ENCODE peak calls at places on chromosomes 4 and X, in four cellular contexts. One of them, this sample, is unnamed.

GRCh38 chr4:168831919-168832745 is 177.9 kb downstream of the CBR4 start:
- DNase-seq in body of pancreas: peak
- DNase-seq in H54: peak
- DNase-seq in mucosa of descending colon: peak
- DNase-seq in this sample: no peak

GRCh38 chr4:141131738-141132688 is 1.3 kb downstream of the RNF150 start:
- DNase-seq in body of pancreas: peak
- DNase-seq in H54: no peak
- DNase-seq in mucosa of descending colon: peak
- DNase-seq in this sample: no peak

GRCh38 chr4:90837241-90837640 is 710.0 kb downstream of the CCSER1 start:
- DNase-seq in body of pancreas: no peak
- DNase-seq in H54: no peak
- DNase-seq in mucosa of descending colon: no peak
- DNase-seq in this sample: no peak

GRCh38 chrX:953879-954482 is 258.5 kb downstream of the CRLF2 start:
- DNase-seq in body of pancreas: no peak
- DNase-seq in H54: no peak
- DNase-seq in mucosa of descending colon: no peak
- DNase-seq in this sample: no peak

GRCh38 chr4:147056951-147057630 is 111.4 kb upstream of the TTC29 start:
- DNase-seq in body of pancreas: no peak
- DNase-seq in H54: no peak
- DNase-seq in mucosa of descending colon: no peak
- DNase-seq in this sample: no peak

GRCh38 chr4:1775731-1776500 is 17.2 kb upstream of the FGFR3 start:
- DNase-seq in body of pancreas: no peak
- DNase-seq in H54: peak
- DNase-seq in mucosa of descending colon: no peak
- DNase-seq in this sample: no peak

GRCh38 chrX:46547857-46548256 is 2.6 kb upstream of the ZNF674 start:
- DNase-seq in body of pancreas: no peak
- DNase-seq in H54: no peak
- DNase-seq in mucosa of descending colon: no peak
- DNase-seq in this sample: peak

GRCh38 chr4:40055873-40056721 is 553 bp upstream of the N4BP2 start:
- DNase-seq in body of pancreas: peak
- DNase-seq in H54: peak
- DNase-seq in mucosa of descending colon: peak
- DNase-seq in this sample: no peak

GRCh38 chr4:15325987-15326386 is 101.8 kb upstream of the C1QTNF7 start:
- DNase-seq in body of pancreas: no peak
- DNase-seq in H54: no peak
- DNase-seq in mucosa of descending colon: peak
- DNase-seq in this sample: no peak

GRCh38 chr4:185254434-185254833 is 45.0 kb downstream of the SNX25 start:
- DNase-seq in body of pancreas: no peak
- DNase-seq in H54: no peak
- DNase-seq in mucosa of descending colon: no peak
- DNase-seq in this sample: no peak

GRCh38 chrX:13000311-13000811 is 25.5 kb downstream of the TMSB4X start:
- DNase-seq in body of pancreas: no peak
- DNase-seq in H54: no peak
- DNase-seq in mucosa of descending colon: no peak
- DNase-seq in this sample: no peak

GRCh38 chr4:140571620-140572019 is 2.9 kb upstream of the UCP1 start:
- DNase-seq in body of pancreas: no peak
- DNase-seq in H54: no peak
- DNase-seq in mucosa of descending colon: no peak
- DNase-seq in this sample: no peak